ENCODE peak calls at places on chromosomes 13 and 19, in four cellular contexts. O, B, Z and I are unnamed samples.

GRCh38 chr13:65656740-65657329 is 1573.3 kb downstream of the PCDH9 start:
- DNase-seq in O (no peak), Z (no peak), B (peak; percentile 37), I (no peak)

GRCh38 chr19:44808463-44809371 is at the start of gene BCAM:
- DNase-seq in B (peak; percentile 58), Z (no peak), O (no peak), I (no peak)

GRCh38 chr13:71865858-71866172 is 1.2 kb downstream of the DACH1 start:
- DNase-seq in O (no peak), B (no peak), Z (no peak), I (no peak)

GRCh38 chr13:33218020-33218419 is 67.5 kb downstream of the STARD13 start:
- DNase-seq in Z (no peak), O (no peak), B (peak; percentile 88), I (no peak)

GRCh38 chr19:58401825-58402433 is 6.5 kb downstream of the RNF225 start:
- DNase-seq in O (no peak), B (no peak), Z (no peak), I (no peak)

GRCh38 chr19:51810228-51810627 is 15.3 kb downstream of the FPR3 start:
- DNase-seq in Z (no peak), O (no peak), B (peak; percentile 71), I (no peak)

GRCh38 chr13:24284876-24285275 is 24.5 kb upstream of the C1QTNF9 start:
- DNase-seq in B (no peak), Z (no peak), O (no peak), I (no peak)

GRCh38 chr13:93673885-93674284 is 447.3 kb downstream of the GPC6 start:
- DNase-seq in B (no peak), Z (no peak), O (no peak), I (no peak)

GRCh38 chr13:26679411-26679810 is 81.2 kb downstream of the GPR12 start:
- DNase-seq in B (peak; percentile 10), Z (no peak), O (no peak), I (no peak)

GRCh38 chr19:1884719-1885334 is 469 bp downstream of the ABHD17A start:
- DNase-seq in B (no peak), Z (no peak), O (no peak), I (no peak)

GRCh38 chr19:48121909-48122371 is 11.3 kb upstream of the PLA2G4C start:
- DNase-seq in O (no peak), B (peak; percentile 65), Z (no peak), I (no peak)

GRCh38 chr13:91347212-91347995 is at the start of gene MIR17HG:
- DNase-seq in O (peak; percentile 60), B (peak; percentile 83), Z (peak; percentile 80), I (peak; percentile 79)

GRCh38 chr13:107301724-107302374 is 733.9 kb upstream of the ARGLU1 start:
- DNase-seq in O (no peak), Z (no peak), B (peak; percentile 2), I (peak; percentile 5)

GRCh38 chr19:6812612-6813011 is 40.1 kb downstream of the VAV1 start:
- DNase-seq in B (no peak), Z (no peak), O (no peak), I (no peak)

GRCh38 chr13:50923272-50923671 is 13.7 kb downstream of the RNASEH2B start:
- DNase-seq in B (no peak), O (no peak), Z (no peak), I (no peak)

GRCh38 chr13:99191900-99192399 is 8.7 kb upstream of the UBAC2 start:
- DNase-seq in O (no peak), Z (no peak), B (peak; percentile 65), I (no peak)

GRCh38 chr13:95641961-95642621 is 2.4 kb downstream of the DZIP1 start:
- DNase-seq in Z (no peak), B (no peak), O (no peak), I (no peak)

GRCh38 chr13:101155920-101156319 is 260.4 kb downstream of the NALCN start:
- DNase-seq in Z (no peak), B (peak; percentile 11), O (no peak), I (no peak)

GRCh38 chr13:66994498-66995365 is 235.4 kb downstream of the PCDH9 start:
- DNase-seq in B (no peak), O (no peak), Z (no peak), I (no peak)

GRCh38 chr19:23415561-23416191 is 20.4 kb upstream of the ZNF91 start:
- DNase-seq in B (no peak), O (no peak), Z (no peak), I (peak; percentile 91)

GRCh38 chr13:86946734-86947133 is 724.4 kb upstream of the SLITRK5 start:
- DNase-seq in O (no peak), Z (no peak), B (no peak), I (no peak)